ENCODE peak calls at places on chromosomes 5 and 9, in four cellular contexts. One of them, this sample, is unnamed.

GRCh38 chr9:83744206-83744605 is 36.4 kb upstream of the UBQLN1 start:
- DNase-seq in aorta: no peak
- DNase-seq in CD4-positive, CD25-positive, alpha-beta regulatory T cell: no peak
- DNase-seq in neuronal stem cell: no peak
- DNase-seq in this sample: no peak

GRCh38 chr9:113712053-113712452 is 164.1 kb upstream of the ZNF618 start:
- DNase-seq in aorta: no peak
- DNase-seq in CD4-positive, CD25-positive, alpha-beta regulatory T cell: no peak
- DNase-seq in neuronal stem cell: no peak
- DNase-seq in this sample: no peak

GRCh38 chr5:25688156-25688555 is 1043.4 kb upstream of the CDH10 start:
- DNase-seq in aorta: no peak
- DNase-seq in CD4-positive, CD25-positive, alpha-beta regulatory T cell: no peak
- DNase-seq in neuronal stem cell: no peak
- DNase-seq in this sample: no peak

GRCh38 chr9:123834907-123835562 is 94.9 kb downstream of the DENND1A start:
- DNase-seq in aorta: no peak
- DNase-seq in CD4-positive, CD25-positive, alpha-beta regulatory T cell: peak
- DNase-seq in neuronal stem cell: peak
- DNase-seq in this sample: no peak

GRCh38 chr9:135592625-135593024 is 31.1 kb downstream of the PAEP start:
- DNase-seq in aorta: peak
- DNase-seq in CD4-positive, CD25-positive, alpha-beta regulatory T cell: no peak
- DNase-seq in neuronal stem cell: no peak
- DNase-seq in this sample: no peak

GRCh38 chr5:10536511-10536910 is 27.4 kb upstream of the ANKRD33B start:
- DNase-seq in aorta: peak
- DNase-seq in CD4-positive, CD25-positive, alpha-beta regulatory T cell: no peak
- DNase-seq in neuronal stem cell: no peak
- DNase-seq in this sample: no peak

GRCh38 chr9:12753931-12754330 is 20.9 kb upstream of the LURAP1L start:
- DNase-seq in aorta: no peak
- DNase-seq in CD4-positive, CD25-positive, alpha-beta regulatory T cell: no peak
- DNase-seq in neuronal stem cell: no peak
- DNase-seq in this sample: no peak

GRCh38 chr9:73683862-73684591 is 532.4 kb downstream of the ANXA1 start:
- DNase-seq in aorta: no peak
- DNase-seq in CD4-positive, CD25-positive, alpha-beta regulatory T cell: no peak
- DNase-seq in neuronal stem cell: peak
- DNase-seq in this sample: no peak

GRCh38 chr5:19001527-19001926 is 986.5 kb downstream of the CDH18 start:
- DNase-seq in aorta: no peak
- DNase-seq in CD4-positive, CD25-positive, alpha-beta regulatory T cell: no peak
- DNase-seq in neuronal stem cell: no peak
- DNase-seq in this sample: no peak

GRCh38 chr5:136036293-136036911 is 7.6 kb downstream of the TGFBI start:
- DNase-seq in aorta: no peak
- DNase-seq in CD4-positive, CD25-positive, alpha-beta regulatory T cell: no peak
- DNase-seq in neuronal stem cell: no peak
- DNase-seq in this sample: no peak

GRCh38 chr5:18720002-18720401 is 1085.7 kb downstream of the TAF11L14 start:
- DNase-seq in aorta: no peak
- DNase-seq in CD4-positive, CD25-positive, alpha-beta regulatory T cell: no peak
- DNase-seq in neuronal stem cell: no peak
- DNase-seq in this sample: no peak

GRCh38 chr5:132816554-132816953 is 3.5 kb downstream of the SOWAHA start:
- DNase-seq in aorta: no peak
- DNase-seq in CD4-positive, CD25-positive, alpha-beta regulatory T cell: no peak
- DNase-seq in neuronal stem cell: no peak
- DNase-seq in this sample: no peak

GRCh38 chr5:62937661-62938558 is 359.3 kb downstream of the LRRC70 start:
- DNase-seq in aorta: no peak
- DNase-seq in CD4-positive, CD25-positive, alpha-beta regulatory T cell: no peak
- DNase-seq in neuronal stem cell: no peak
- DNase-seq in this sample: no peak

GRCh38 chr9:114214686-114215397 is 59.5 kb downstream of the COL27A1 start:
- DNase-seq in aorta: no peak
- DNase-seq in CD4-positive, CD25-positive, alpha-beta regulatory T cell: no peak
- DNase-seq in neuronal stem cell: no peak
- DNase-seq in this sample: no peak

GRCh38 chr5:13692172-13692571 is 252.3 kb downstream of the DNAH5 start:
- DNase-seq in aorta: no peak
- DNase-seq in CD4-positive, CD25-positive, alpha-beta regulatory T cell: no peak
- DNase-seq in neuronal stem cell: no peak
- DNase-seq in this sample: no peak

GRCh38 chr5:124154714-124155113 is 591.7 kb downstream of the ZNF608 start:
- DNase-seq in aorta: no peak
- DNase-seq in CD4-positive, CD25-positive, alpha-beta regulatory T cell: no peak
- DNase-seq in neuronal stem cell: no peak
- DNase-seq in this sample: no peak

GRCh38 chr5:154473581-154474266 is 4.3 kb downstream of the HAND1 start:
- DNase-seq in aorta: no peak
- DNase-seq in CD4-positive, CD25-positive, alpha-beta regulatory T cell: no peak
- DNase-seq in neuronal stem cell: no peak
- DNase-seq in this sample: no peak

GRCh38 chr9:131635285-131635684 is 90.0 kb downstream of the PRRT1B start:
- DNase-seq in aorta: peak
- DNase-seq in CD4-positive, CD25-positive, alpha-beta regulatory T cell: peak
- DNase-seq in neuronal stem cell: no peak
- DNase-seq in this sample: peak

GRCh38 chr5:17190242-17190778 is 27.1 kb upstream of the BASP1 start:
- DNase-seq in aorta: no peak
- DNase-seq in CD4-positive, CD25-positive, alpha-beta regulatory T cell: peak
- DNase-seq in neuronal stem cell: peak
- DNase-seq in this sample: no peak

GRCh38 chr5:66680227-66680626 is 84.0 kb downstream of the MAST4 start:
- DNase-seq in aorta: no peak
- DNase-seq in CD4-positive, CD25-positive, alpha-beta regulatory T cell: no peak
- DNase-seq in neuronal stem cell: peak
- DNase-seq in this sample: no peak

GRCh38 chr5:14038341-14038959 is 94.0 kb upstream of the DNAH5 start:
- DNase-seq in aorta: no peak
- DNase-seq in CD4-positive, CD25-positive, alpha-beta regulatory T cell: no peak
- DNase-seq in neuronal stem cell: no peak
- DNase-seq in this sample: no peak

GRCh38 chr5:98770911-98771322 is 2.5 kb upstream of the RGMB start:
- DNase-seq in aorta: no peak
- DNase-seq in CD4-positive, CD25-positive, alpha-beta regulatory T cell: peak
- DNase-seq in neuronal stem cell: peak
- DNase-seq in this sample: no peak

GRCh38 chr9:105742088-105742487 is 47.7 kb downstream of the TMEM38B start:
- DNase-seq in aorta: no peak
- DNase-seq in CD4-positive, CD25-positive, alpha-beta regulatory T cell: no peak
- DNase-seq in neuronal stem cell: no peak
- DNase-seq in this sample: no peak

GRCh38 chr9:35774907-35775635 is 16.3 kb upstream of the NPR2 start:
- DNase-seq in aorta: no peak
- DNase-seq in CD4-positive, CD25-positive, alpha-beta regulatory T cell: no peak
- DNase-seq in neuronal stem cell: no peak
- DNase-seq in this sample: no peak

GRCh38 chr5:5665225-5666075 is 243.0 kb downstream of the ICE1 start:
- DNase-seq in aorta: no peak
- DNase-seq in CD4-positive, CD25-positive, alpha-beta regulatory T cell: no peak
- DNase-seq in neuronal stem cell: no peak
- DNase-seq in this sample: no peak

GRCh38 chr9:86660146-86660545 is 287.2 kb downstream of the GAS1 start:
- DNase-seq in aorta: no peak
- DNase-seq in CD4-positive, CD25-positive, alpha-beta regulatory T cell: peak
- DNase-seq in neuronal stem cell: no peak
- DNase-seq in this sample: no peak

GRCh38 chr9:95509851-95510529 is 6.8 kb downstream of the PTCH1 start:
- DNase-seq in aorta: no peak
- DNase-seq in CD4-positive, CD25-positive, alpha-beta regulatory T cell: no peak
- DNase-seq in neuronal stem cell: no peak
- DNase-seq in this sample: no peak

GRCh38 chr9:98404157-98404695 is 148.8 kb upstream of the TBC1D2 start:
- DNase-seq in aorta: no peak
- DNase-seq in CD4-positive, CD25-positive, alpha-beta regulatory T cell: no peak
- DNase-seq in neuronal stem cell: no peak
- DNase-seq in this sample: no peak

GRCh38 chr9:74500584-74500924 is 3.4 kb downstream of the RORB start:
- DNase-seq in aorta: peak
- DNase-seq in CD4-positive, CD25-positive, alpha-beta regulatory T cell: no peak
- DNase-seq in neuronal stem cell: peak
- DNase-seq in this sample: no peak

GRCh38 chr5:113034182-113034773 is 57.7 kb downstream of the DCP2 start:
- DNase-seq in aorta: no peak
- DNase-seq in CD4-positive, CD25-positive, alpha-beta regulatory T cell: no peak
- DNase-seq in neuronal stem cell: no peak
- DNase-seq in this sample: no peak

GRCh38 chr9:79013715-79014610 is 557.8 kb upstream of the TLE4 start:
- DNase-seq in aorta: no peak
- DNase-seq in CD4-positive, CD25-positive, alpha-beta regulatory T cell: no peak
- DNase-seq in neuronal stem cell: no peak
- DNase-seq in this sample: no peak

GRCh38 chr5:128237000-128237399 is 153.4 kb downstream of the SLC12A2 start:
- DNase-seq in aorta: no peak
- DNase-seq in CD4-positive, CD25-positive, alpha-beta regulatory T cell: no peak
- DNase-seq in neuronal stem cell: no peak
- DNase-seq in this sample: no peak

GRCh38 chr5:95857185-95857945 is 34.8 kb upstream of the GLRX start:
- DNase-seq in aorta: peak
- DNase-seq in CD4-positive, CD25-positive, alpha-beta regulatory T cell: no peak
- DNase-seq in neuronal stem cell: no peak
- DNase-seq in this sample: peak

GRCh38 chr9:14692918-14693861 is at the start of gene ZDHHC21:
- DNase-seq in aorta: peak
- DNase-seq in CD4-positive, CD25-positive, alpha-beta regulatory T cell: peak
- DNase-seq in neuronal stem cell: peak
- DNase-seq in this sample: peak

GRCh38 chr5:172458956-172459355 is 4.6 kb upstream of the SH3PXD2B start:
- DNase-seq in aorta: no peak
- DNase-seq in CD4-positive, CD25-positive, alpha-beta regulatory T cell: no peak
- DNase-seq in neuronal stem cell: no peak
- DNase-seq in this sample: no peak

GRCh38 chr5:6766558-6767191 is 53.4 kb downstream of the TENT4A start:
- DNase-seq in aorta: peak
- DNase-seq in CD4-positive, CD25-positive, alpha-beta regulatory T cell: peak
- DNase-seq in neuronal stem cell: no peak
- DNase-seq in this sample: no peak

DNA sequence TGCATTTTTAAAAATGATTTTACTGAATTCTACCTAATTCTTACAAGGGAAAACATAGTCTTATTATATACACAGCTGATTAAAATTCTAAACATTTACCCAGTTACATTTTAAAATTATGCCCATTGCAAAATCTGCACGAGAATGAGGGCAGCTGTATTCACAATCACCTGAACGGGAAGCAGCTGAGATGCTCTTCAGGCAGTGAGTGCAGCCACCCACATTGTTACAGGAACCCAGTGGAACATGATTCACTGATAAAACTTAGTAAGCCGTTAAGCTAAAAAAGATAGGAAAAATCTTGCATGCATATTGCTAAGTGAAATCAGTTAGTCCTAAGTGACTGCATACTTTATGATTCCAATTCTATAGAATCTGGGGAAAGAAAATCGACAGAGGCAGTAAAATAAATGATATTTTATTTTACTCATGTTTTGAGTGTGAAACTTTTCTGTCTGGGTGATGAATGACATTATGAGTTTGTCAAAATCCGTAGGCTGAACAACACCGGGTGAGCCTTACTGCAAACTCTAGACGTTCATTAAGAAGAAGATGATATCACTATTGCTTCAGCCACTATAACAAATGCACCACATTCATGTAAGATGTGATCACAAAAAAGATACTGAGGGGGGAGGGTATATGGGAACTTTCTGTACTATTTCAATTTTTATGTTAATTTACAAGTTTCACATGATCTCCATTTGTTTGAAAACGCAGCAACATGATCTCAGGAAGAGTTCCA is 39.1 kb upstream of the FLT4 start:
- DNase-seq in aorta: no peak
- DNase-seq in CD4-positive, CD25-positive, alpha-beta regulatory T cell: peak
- DNase-seq in neuronal stem cell: no peak
- DNase-seq in this sample: no peak
- H3K27ac ChIP-seq in aorta: no peak
- H3K27ac ChIP-seq in CD4-positive, CD25-positive, alpha-beta regulatory T cell: peak
- H3K27ac ChIP-seq in neuronal stem cell: no peak
- H3K27ac ChIP-seq in this sample: no peak

GRCh38 chr5:33840927-33841547 is 50.8 kb downstream of the ADAMTS12 start:
- DNase-seq in aorta: no peak
- DNase-seq in CD4-positive, CD25-positive, alpha-beta regulatory T cell: peak
- DNase-seq in neuronal stem cell: no peak
- DNase-seq in this sample: no peak
- H3K27ac ChIP-seq in aorta: no peak
- H3K27ac ChIP-seq in CD4-positive, CD25-positive, alpha-beta regulatory T cell: no peak
- H3K27ac ChIP-seq in neuronal stem cell: no peak
- H3K27ac ChIP-seq in this sample: no peak

GRCh38 chr5:116382874-116383266 is 191.8 kb downstream of the SEMA6A start:
- DNase-seq in aorta: no peak
- DNase-seq in CD4-positive, CD25-positive, alpha-beta regulatory T cell: no peak
- DNase-seq in neuronal stem cell: no peak
- DNase-seq in this sample: no peak
- H3K27ac ChIP-seq in aorta: no peak
- H3K27ac ChIP-seq in CD4-positive, CD25-positive, alpha-beta regulatory T cell: no peak
- H3K27ac ChIP-seq in neuronal stem cell: no peak
- H3K27ac ChIP-seq in this sample: no peak

DNA sequence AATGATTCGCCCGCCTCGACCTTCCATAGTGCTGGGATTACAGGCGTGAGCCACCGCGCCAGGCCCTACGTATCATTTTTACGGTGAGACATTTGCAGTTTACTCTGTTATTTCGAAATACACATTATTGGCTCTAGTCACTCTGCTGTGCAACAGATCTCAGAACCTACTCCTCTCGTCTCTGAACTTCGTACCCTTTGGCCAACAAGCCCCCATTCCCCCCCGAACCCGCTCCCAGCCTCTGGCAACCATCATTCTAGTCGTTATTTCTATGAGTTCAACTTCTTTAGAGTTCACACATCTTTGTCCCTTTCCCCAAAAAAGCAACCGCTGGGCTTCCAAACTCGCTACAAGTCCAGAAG is 736 bp downstream of the PTGR1 start:
- DNase-seq in aorta: peak
- DNase-seq in CD4-positive, CD25-positive, alpha-beta regulatory T cell: peak
- DNase-seq in neuronal stem cell: peak
- DNase-seq in this sample: peak
- H3K27ac ChIP-seq in aorta: peak
- H3K27ac ChIP-seq in CD4-positive, CD25-positive, alpha-beta regulatory T cell: no peak
- H3K27ac ChIP-seq in neuronal stem cell: no peak
- H3K27ac ChIP-seq in this sample: peak